ENCODE peak calls at places on chromosomes 1 and 21, in ten cellular contexts. X is HCT116; I is psoas muscle; N is pancreas; A is H9; Q is brain microvascular endothelial cell; C is sigmoid colon; P is endodermal cell; H is CD8-positive, alpha-beta T cell; S is ovary. E is an unnamed sample.

GRCh38 chr21:39660596-39660995 is 47.9 kb downstream of the B3GALT5 start:
- DNase-seq in X (no peak), I (no peak), N (peak), A (no peak), Q (peak), C (peak), P (peak), H (no peak), S (no peak), E (no peak)

GRCh38 chr1:23369335-23370013 is at the start of gene ZNF436:
- DNase-seq in X (no peak), I (peak), N (peak), A (no peak), Q (peak), C (peak), P (no peak), H (peak), S (peak), E (peak)

GRCh38 chr1:147834810-147835209 is 67.8 kb upstream of the GJA8 start:
- DNase-seq in X (no peak), I (no peak), N (no peak), A (no peak), Q (no peak), C (no peak), P (no peak), H (no peak), S (no peak), E (no peak)

GRCh38 chr1:226952121-226952441 is 12.0 kb downstream of the COQ8A start:
- DNase-seq in X (no peak), I (no peak), N (no peak), A (no peak), Q (no peak), C (no peak), P (no peak), H (no peak), S (no peak), E (no peak)

GRCh38 chr1:38486115-38486514 is 373.5 kb downstream of the RRAGC start:
- DNase-seq in X (no peak), I (no peak), N (no peak), A (no peak), Q (no peak), C (no peak), P (peak), H (no peak), S (no peak), E (no peak)

GRCh38 chr21:15222711-15223110 is 157.9 kb upstream of the NRIP1 start:
- DNase-seq in X (peak), I (no peak), N (no peak), A (no peak), Q (no peak), C (no peak), P (no peak), H (no peak), S (no peak), E (no peak)

GRCh38 chr21:44720170-44720569 is 8.8 kb upstream of the TSPEAR start:
- DNase-seq in X (no peak), I (no peak), N (no peak), A (peak), Q (no peak), C (no peak), P (no peak), H (no peak), S (no peak), E (no peak)

GRCh38 chr1:27862671-27863551 is 9.4 kb upstream of the THEMIS2 start:
- DNase-seq in X (no peak), I (peak), N (no peak), A (no peak), Q (peak), C (peak), P (no peak), H (no peak), S (no peak), E (no peak)

GRCh38 chr1:32464191-32464715 is 619 bp upstream of the ZBTB8B start:
- DNase-seq in X (no peak), I (no peak), N (no peak), A (peak), Q (no peak), C (no peak), P (peak), H (no peak), S (no peak), E (no peak)

GRCh38 chr1:147168626-147169058 is 3.6 kb downstream of the PRKAB2 start:
- DNase-seq in X (no peak), I (no peak), N (peak), A (no peak), Q (peak), C (no peak), P (peak), H (no peak), S (peak), E (no peak)

GRCh38 chr1:2949966-2950925 is 71.0 kb upstream of the ACTRT2 start:
- DNase-seq in X (no peak), I (peak), N (no peak), A (no peak), Q (no peak), C (peak), P (no peak), H (no peak), S (no peak), E (no peak)

GRCh38 chr1:36739703-36740289 is 257.1 kb upstream of the CSF3R start:
- DNase-seq in X (no peak), I (no peak), N (no peak), A (no peak), Q (no peak), C (peak), P (peak), H (no peak), S (no peak), E (no peak)

GRCh38 chr1:13812456-13813397 is 112.7 kb downstream of the PRDM2 start:
- DNase-seq in X (peak), I (no peak), N (no peak), A (no peak), Q (no peak), C (no peak), P (no peak), H (no peak), S (no peak), E (no peak)

GRCh38 chr21:46142581-46143473 is 12.6 kb downstream of the FTCD start:
- DNase-seq in X (no peak), I (peak), N (no peak), A (no peak), Q (no peak), C (peak), P (no peak), H (no peak), S (peak), E (no peak)

GRCh38 chr1:67792756-67793475 is 40.4 kb downstream of the GNG12 start:
- DNase-seq in X (no peak), I (no peak), N (no peak), A (no peak), Q (no peak), C (no peak), P (no peak), H (no peak), S (no peak), E (no peak)

GRCh38 chr1:24904731-24905354 is 25.2 kb downstream of the RUNX3 start:
- DNase-seq in X (no peak), I (no peak), N (no peak), A (peak), Q (no peak), C (no peak), P (no peak), H (peak), S (no peak), E (no peak)

GRCh38 chr1:164770149-164770529 is 211.2 kb downstream of the PBX1 start:
- DNase-seq in X (no peak), I (no peak), N (no peak), A (no peak), Q (no peak), C (no peak), P (no peak), H (no peak), S (no peak), E (no peak)

GRCh38 chr1:164772635-164773034 is 213.7 kb downstream of the PBX1 start:
- DNase-seq in X (peak), I (peak), N (peak), A (no peak), Q (peak), C (peak), P (peak), H (no peak), S (no peak), E (no peak)

GRCh38 chr1:164771001-164771550 is 212.1 kb downstream of the PBX1 start:
- DNase-seq in X (no peak), I (no peak), N (no peak), A (no peak), Q (no peak), C (no peak), P (no peak), H (no peak), S (no peak), E (no peak)

GRCh38 chr1:164773146-164773545 is 214.2 kb downstream of the PBX1 start:
- DNase-seq in X (no peak), I (no peak), N (no peak), A (no peak), Q (no peak), C (no peak), P (no peak), H (no peak), S (no peak), E (no peak)

GRCh38 chr1:164771568-164772350 is 212.8 kb downstream of the PBX1 start:
- DNase-seq in X (no peak), I (no peak), N (peak), A (no peak), Q (peak), C (no peak), P (no peak), H (no peak), S (no peak), E (no peak)
- H3K27ac ChIP-seq in X (peak), I (peak), N (peak), A (peak), Q (peak), C (peak), P (peak), H (no peak), S (peak), E (peak)

DNA sequence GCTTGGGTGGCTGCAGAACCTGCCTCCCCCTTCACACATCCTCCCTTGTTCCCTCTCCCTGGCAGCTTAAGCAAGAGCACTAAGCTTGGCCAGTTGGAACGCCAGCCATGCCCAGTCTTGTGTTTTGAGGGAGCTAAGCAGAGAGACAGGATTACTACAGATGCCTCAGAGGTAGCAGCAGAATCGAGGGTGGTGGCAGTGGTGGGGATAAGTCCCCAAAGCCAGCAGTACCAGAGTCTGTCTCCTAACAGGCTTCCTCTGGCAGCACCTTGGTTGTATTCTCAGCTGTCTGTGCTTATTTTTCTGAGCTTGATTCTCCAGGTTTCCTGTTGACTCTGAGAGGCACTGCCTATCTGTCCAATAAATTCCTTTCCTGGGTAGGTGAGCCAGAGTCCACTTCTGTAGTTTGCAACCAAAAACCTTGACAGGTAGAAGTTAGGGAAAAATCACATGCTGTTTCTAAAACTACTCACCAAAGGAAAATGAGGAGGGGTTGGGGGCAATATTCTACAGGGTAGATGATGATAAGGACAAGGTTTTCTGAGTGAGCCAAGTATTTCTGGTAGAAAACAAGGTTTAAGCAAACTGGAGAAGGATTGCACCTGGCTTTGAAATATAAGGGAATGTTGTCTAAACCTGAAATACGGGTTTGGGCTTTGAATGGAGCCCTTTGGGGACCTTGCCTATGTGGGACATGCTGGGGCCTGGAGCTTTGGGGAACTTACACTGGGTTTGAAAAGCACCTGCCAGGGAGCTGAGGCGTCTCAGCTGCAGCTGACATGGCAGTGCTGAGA is 100.8 kb downstream of the PBX1 start:
- DNase-seq in X (peak), I (peak), N (peak), A (peak), Q (no peak), C (no peak), P (peak), H (no peak), S (no peak), E (no peak)
- H3K27ac ChIP-seq in X (peak), I (peak), N (peak), A (no peak), Q (no peak), C (no peak), P (no peak), H (no peak), S (no peak), E (no peak)

DNA sequence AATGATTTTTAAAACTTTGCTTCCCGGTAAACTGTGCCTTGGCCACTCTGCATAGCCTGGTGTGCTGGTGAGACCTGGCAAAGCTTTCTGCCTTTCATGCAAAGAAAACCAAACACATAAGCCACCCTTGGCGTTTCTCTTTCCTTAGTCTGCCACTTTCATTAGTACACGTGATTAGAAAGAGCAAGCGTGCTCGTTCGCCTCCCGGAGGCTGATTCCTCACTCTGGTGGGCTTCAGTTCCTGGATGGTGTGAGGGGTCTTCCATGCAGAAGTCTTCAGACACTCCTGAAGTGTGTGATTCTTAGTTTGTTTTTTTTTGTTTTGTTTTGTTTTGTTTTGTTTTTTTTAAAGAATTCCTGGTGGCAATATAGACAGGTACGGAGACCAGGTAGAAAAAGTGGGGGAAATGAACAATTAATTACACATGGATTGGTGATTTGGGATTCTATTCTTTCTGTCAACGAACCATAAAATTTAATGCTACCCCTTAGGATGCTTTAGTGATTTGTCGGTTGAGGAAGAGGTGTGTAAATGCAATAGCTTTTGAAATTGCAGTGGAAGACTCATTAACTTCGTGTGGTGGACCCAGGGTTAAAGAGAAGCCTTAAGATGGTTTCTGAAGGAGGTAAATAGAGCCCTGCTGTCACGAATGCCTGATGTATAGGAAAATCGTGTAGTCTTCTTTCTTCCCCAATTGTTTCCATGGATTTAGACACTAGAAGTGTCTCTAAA is 2.1 kb downstream of the GALNT2 start:
- DNase-seq in X (no peak), I (no peak), N (no peak), A (no peak), Q (no peak), C (no peak), P (peak), H (no peak), S (no peak), E (no peak)
- H3K27ac ChIP-seq in X (no peak), I (peak), N (no peak), A (no peak), Q (no peak), C (peak), P (no peak), H (no peak), S (no peak), E (no peak)

GRCh38 chr21:41488080-41488479 is 19.9 kb downstream of the TMPRSS2 start:
- DNase-seq in X (no peak), I (no peak), N (peak), A (no peak), Q (no peak), C (no peak), P (no peak), H (no peak), S (no peak), E (no peak)
- H3K27ac ChIP-seq in X (no peak), I (no peak), N (no peak), A (no peak), Q (no peak), C (no peak), P (no peak), H (no peak), S (no peak), E (no peak)

E was measured in caudate nucleus.